ENCODE peak calls at places on chromosomes 16 and 17, in five cellular contexts. H is lung, M is fibroblast of pulmonary artery, D is transverse colon, I is T47D. Q is an unnamed sample.

GRCh38 chr16:68396481-68396880 is 51.8 kb downstream of the SMPD3 start:
- DNase-seq in D (peak), I (peak), H (peak), M (peak), Q (peak)

GRCh38 chr16:22844426-22844825 is 30.5 kb downstream of the HS3ST2 start:
- DNase-seq in H (no peak), I (no peak), D (no peak), M (no peak), Q (no peak)

GRCh38 chr17:16085066-16085699 is 85.6 kb downstream of the TTC19 start:
- DNase-seq in M (peak), I (no peak), H (no peak), D (no peak), Q (no peak)

GRCh38 chr17:40886090-40886489 is 1.0 kb upstream of the KRT20 start:
- DNase-seq in D (no peak), H (no peak), I (no peak), M (peak), Q (no peak)

GRCh38 chr17:4150106-4150505 is 7.1 kb downstream of the CYB5D2 start:
- DNase-seq in D (no peak), H (no peak), I (no peak), M (no peak), Q (no peak)

GRCh38 chr16:63361032-63361624 is 1324.9 kb upstream of the CDH8 start:
- DNase-seq in D (no peak), M (peak), H (no peak), I (peak), Q (peak)

GRCh38 chr16:81625544-81626152 is 153.4 kb upstream of the PLCG2 start:
- DNase-seq in D (peak), I (no peak), H (peak), M (peak), Q (no peak)

GRCh38 chr16:86946396-86946795 is 368.0 kb downstream of the FOXL1 start:
- DNase-seq in M (no peak), D (no peak), H (no peak), I (no peak), Q (peak)

GRCh38 chr16:73064227-73064995 is 16.5 kb upstream of the ZFHX3 start:
- DNase-seq in I (no peak), M (peak), H (no peak), D (no peak), Q (no peak)

GRCh38 chr17:64185101-64185500 is 55.2 kb upstream of the ERN1 start:
- DNase-seq in M (no peak), D (no peak), I (no peak), H (no peak), Q (no peak)

GRCh38 chr17:3647769-3648540 is 11.4 kb downstream of the CTNS start:
- DNase-seq in M (peak), I (peak), H (no peak), D (peak), Q (peak)

GRCh38 chr17:38619451-38619795 is 13.7 kb upstream of the SRCIN1 start:
- DNase-seq in D (no peak), I (no peak), H (no peak), M (no peak), Q (peak)

GRCh38 chr17:13601776-13602551 is at the start of gene HS3ST3A1:
- DNase-seq in H (no peak), D (peak), I (no peak), M (peak), Q (no peak)

GRCh38 chr16:9598731-9599083 is 507.3 kb downstream of the HAPSTR1 start:
- DNase-seq in M (no peak), H (no peak), I (no peak), D (no peak), Q (no peak)

GRCh38 chr17:57357392-57357784 is 101.1 kb downstream of the MSI2 start:
- DNase-seq in D (peak), M (no peak), H (peak), I (peak), Q (no peak)

GRCh38 chr17:61415374-61416210 is 15.9 kb downstream of the TBX2 start:
- DNase-seq in H (peak), I (no peak), D (no peak), M (no peak), Q (no peak)

GRCh38 chr17:77193653-77194052 is 52.9 kb downstream of the SEC14L1 start:
- DNase-seq in H (no peak), M (no peak), D (no peak), I (no peak), Q (no peak)